ENCODE peak calls at places on chromosomes 2 and 18, in ten cellular contexts. H, M, D, U, L, F, Y, O, N and A are unnamed samples.

GRCh38 chr2:158130832-158131473 is 29.3 kb downstream of the UPP2 start:
- DNase-seq in H (no peak), M (peak), D (no peak), U (no peak), L (no peak), F (no peak), Y (no peak), O (no peak), N (no peak), A (peak)

GRCh38 chr18:7307018-7307417 is 76.1 kb downstream of the LRRC30 start:
- DNase-seq in H (no peak), M (no peak), D (no peak), U (no peak), L (no peak), F (no peak), Y (no peak), O (no peak), N (no peak), A (no peak)

GRCh38 chr2:147636888-147637270 is 207.9 kb upstream of the ACVR2A start:
- DNase-seq in H (no peak), M (no peak), D (no peak), U (no peak), L (no peak), F (no peak), Y (no peak), O (no peak), N (no peak), A (no peak)

GRCh38 chr2:58585233-58585632 is 344.1 kb upstream of the FANCL start:
- DNase-seq in H (no peak), M (no peak), D (no peak), U (no peak), L (no peak), F (no peak), Y (no peak), O (no peak), N (no peak), A (no peak)

GRCh38 chr2:165182029-165182428 is 21.8 kb downstream of the SCN3A start:
- DNase-seq in H (no peak), M (no peak), D (no peak), U (no peak), L (no peak), F (no peak), Y (no peak), O (no peak), N (no peak), A (no peak)

GRCh38 chr2:181616715-181617114 is 40.2 kb downstream of the CERKL start:
- DNase-seq in H (no peak), M (no peak), D (no peak), U (no peak), L (no peak), F (no peak), Y (no peak), O (no peak), N (no peak), A (no peak)

GRCh38 chr2:467101-467500 is 179.2 kb upstream of the ALKAL2 start:
- DNase-seq in H (no peak), M (no peak), D (no peak), U (no peak), L (no peak), F (no peak), Y (no peak), O (no peak), N (no peak), A (no peak)

GRCh38 chr18:8362863-8363262 is 246.4 kb upstream of the RAB12 start:
- DNase-seq in H (no peak), M (no peak), D (no peak), U (no peak), L (no peak), F (no peak), Y (no peak), O (no peak), N (no peak), A (no peak)

GRCh38 chr2:141392517-141393213 is 738.2 kb downstream of the LRP1B start:
- DNase-seq in H (peak), M (no peak), D (no peak), U (no peak), L (no peak), F (peak), Y (no peak), O (no peak), N (no peak), A (no peak)

GRCh38 chr2:194765723-194766122 is 891.3 kb upstream of the SLC39A10 start:
- DNase-seq in H (no peak), M (no peak), D (no peak), U (no peak), L (no peak), F (no peak), Y (no peak), O (no peak), N (no peak), A (no peak)

GRCh38 chr2:108616290-108616689 is 82.0 kb downstream of the LIMS1 start:
- DNase-seq in H (no peak), M (no peak), D (no peak), U (no peak), L (no peak), F (no peak), Y (no peak), O (no peak), N (no peak), A (no peak)

GRCh38 chr2:60234274-60234976 is 319.0 kb downstream of the BCL11A start:
- DNase-seq in H (no peak), M (no peak), D (no peak), U (no peak), L (no peak), F (no peak), Y (no peak), O (no peak), N (no peak), A (no peak)

GRCh38 chr18:22283397-22283796 is 114.0 kb downstream of the GATA6 start:
- DNase-seq in H (peak), M (no peak), D (no peak), U (no peak), L (no peak), F (peak), Y (no peak), O (no peak), N (no peak), A (no peak)

GRCh38 chr2:46413631-46414030 is 65.7 kb upstream of the TMEM247 start:
- DNase-seq in H (no peak), M (no peak), D (no peak), U (no peak), L (no peak), F (no peak), Y (no peak), O (no peak), N (no peak), A (no peak)

GRCh38 chr2:1590611-1591460 is 153.5 kb downstream of the PXDN start:
- DNase-seq in H (no peak), M (no peak), D (peak), U (no peak), L (no peak), F (peak), Y (no peak), O (no peak), N (no peak), A (no peak)

GRCh38 chr2:1588051-1588993 is 156.0 kb downstream of the PXDN start:
- DNase-seq in H (no peak), M (no peak), D (no peak), U (no peak), L (no peak), F (no peak), Y (no peak), O (no peak), N (no peak), A (no peak)

GRCh38 chr2:1586946-1587840 is 157.1 kb downstream of the PXDN start:
- DNase-seq in H (peak), M (no peak), D (no peak), U (no peak), L (no peak), F (no peak), Y (no peak), O (no peak), N (no peak), A (no peak)

GRCh38 chr2:1591461-1591770 is 152.9 kb downstream of the PXDN start:
- DNase-seq in H (peak), M (no peak), D (no peak), U (no peak), L (no peak), F (peak), Y (no peak), O (no peak), N (peak), A (no peak)

DNA sequence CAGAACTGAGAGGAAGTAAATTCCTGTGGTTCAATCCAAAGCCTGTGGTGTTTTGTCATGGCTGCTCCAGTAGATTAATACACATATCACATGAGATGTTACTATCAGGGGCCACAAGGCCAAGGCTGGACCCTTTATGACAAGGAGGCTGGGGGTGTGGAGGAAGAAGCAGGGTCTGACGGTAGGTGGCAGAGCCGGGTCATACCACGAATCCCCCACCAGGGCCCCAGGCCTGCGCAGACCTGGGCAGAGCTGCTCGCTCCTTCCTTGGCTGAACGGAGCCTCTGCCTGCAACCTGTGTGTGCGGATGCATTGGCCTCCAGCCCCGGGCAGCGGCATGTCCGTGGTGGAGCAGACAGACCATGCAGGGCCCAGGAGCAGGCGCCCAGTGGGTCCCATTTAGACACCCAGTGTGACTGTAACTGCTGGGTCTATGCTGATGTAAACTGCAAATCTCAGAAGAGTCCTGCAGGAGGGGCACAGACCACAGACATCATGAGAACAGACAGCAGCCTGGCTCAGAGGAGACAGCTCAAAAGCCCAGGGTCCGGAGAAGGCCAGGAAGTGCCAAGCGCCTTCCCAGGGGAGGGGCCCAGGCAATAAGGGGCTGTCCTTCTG is 155.2 kb downstream of the PXDN start:
- DNase-seq in H (peak), M (no peak), D (no peak), U (no peak), L (no peak), F (no peak), Y (no peak), O (no peak), N (no peak), A (no peak)
- TF ChIP-seq CTCF in H (no peak), M (peak), D (no peak), U (no peak), L (no peak), F (no peak), Y (no peak), O (no peak), N (no peak), A (no peak)

GRCh38 chr2:216151313-216152030 is 42.3 kb downstream of the XRCC5 start:
- DNase-seq in H (no peak), M (no peak), D (no peak), U (no peak), L (no peak), F (peak), Y (no peak), O (no peak), N (no peak), A (no peak)
- TF ChIP-seq CTCF in H (no peak), M (peak), D (no peak), U (no peak), L (peak), F (no peak), Y (no peak), O (no peak), N (peak), A (no peak)

GRCh38 chr2:74538881-74539339 is 9.2 kb downstream of the HTRA2 start:
- DNase-seq in H (no peak), M (no peak), D (no peak), U (no peak), L (no peak), F (no peak), Y (no peak), O (no peak), N (no peak), A (no peak)

GRCh38 chr2:74534411-74534810 is 4.7 kb downstream of the HTRA2 start:
- DNase-seq in H (no peak), M (no peak), D (no peak), U (no peak), L (no peak), F (no peak), Y (no peak), O (no peak), N (no peak), A (no peak)

GRCh38 chr2:74535440-74535965 is 5.8 kb downstream of the HTRA2 start:
- DNase-seq in H (no peak), M (no peak), D (no peak), U (no peak), L (no peak), F (no peak), Y (no peak), O (no peak), N (no peak), A (no peak)

GRCh38 chr2:74537140-74537539 is 7.4 kb downstream of the HTRA2 start:
- DNase-seq in H (no peak), M (no peak), D (no peak), U (no peak), L (no peak), F (peak), Y (no peak), O (no peak), N (no peak), A (no peak)

GRCh38 chr2:74536166-74536950 is 6.6 kb downstream of the HTRA2 start:
- DNase-seq in H (no peak), M (no peak), D (no peak), U (no peak), L (no peak), F (no peak), Y (no peak), O (no peak), N (no peak), A (no peak)
- TF ChIP-seq CTCF in H (no peak), M (no peak), D (no peak), U (no peak), L (no peak), F (no peak), Y (no peak), O (no peak), N (no peak), A (no peak)

DNA sequence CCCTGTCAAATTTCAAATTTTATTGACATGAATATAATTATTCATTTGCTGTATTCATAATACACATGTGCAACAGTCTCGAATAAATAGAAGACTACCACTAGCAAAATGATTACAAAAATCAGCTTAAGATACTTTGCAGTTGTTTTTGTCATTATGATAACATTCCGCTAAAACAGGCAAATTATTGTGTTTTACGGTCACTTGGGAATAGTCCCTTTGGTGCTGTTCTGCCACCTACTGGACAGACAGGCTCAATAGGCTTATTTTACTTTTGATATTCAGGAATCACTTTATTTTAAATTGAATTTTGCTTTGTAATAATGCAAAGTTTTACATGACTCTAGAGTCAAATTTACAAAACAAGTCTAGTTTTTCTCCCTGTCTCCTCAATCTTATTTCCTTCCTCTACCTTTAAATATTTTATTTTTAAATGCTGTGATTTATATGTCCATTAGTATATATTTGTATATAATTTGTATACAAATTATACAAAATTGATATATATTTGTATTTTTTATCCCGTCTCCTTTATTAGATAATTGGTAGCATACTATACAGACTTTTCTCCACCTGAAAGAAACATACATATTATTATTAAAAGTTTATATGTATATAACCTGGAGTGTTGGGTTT is 456.3 kb downstream of the DLGAP1 start:
- DNase-seq in H (peak), M (no peak), D (no peak), U (peak), L (no peak), F (peak), Y (peak), O (no peak), N (no peak), A (peak)
- TF ChIP-seq CTCF in H (peak), M (peak), D (peak), U (peak), L (peak), F (peak), Y (peak), O (peak), N (peak), A (peak)

GRCh38 chr2:211939177-211939576 is 599.4 kb downstream of the ERBB4 start:
- DNase-seq in H (no peak), M (no peak), D (no peak), U (no peak), L (no peak), F (no peak), Y (no peak), O (no peak), N (no peak), A (no peak)
- TF ChIP-seq CTCF in H (no peak), M (no peak), D (no peak), U (no peak), L (no peak), F (no peak), Y (no peak), O (no peak), N (no peak), A (no peak)

DNA sequence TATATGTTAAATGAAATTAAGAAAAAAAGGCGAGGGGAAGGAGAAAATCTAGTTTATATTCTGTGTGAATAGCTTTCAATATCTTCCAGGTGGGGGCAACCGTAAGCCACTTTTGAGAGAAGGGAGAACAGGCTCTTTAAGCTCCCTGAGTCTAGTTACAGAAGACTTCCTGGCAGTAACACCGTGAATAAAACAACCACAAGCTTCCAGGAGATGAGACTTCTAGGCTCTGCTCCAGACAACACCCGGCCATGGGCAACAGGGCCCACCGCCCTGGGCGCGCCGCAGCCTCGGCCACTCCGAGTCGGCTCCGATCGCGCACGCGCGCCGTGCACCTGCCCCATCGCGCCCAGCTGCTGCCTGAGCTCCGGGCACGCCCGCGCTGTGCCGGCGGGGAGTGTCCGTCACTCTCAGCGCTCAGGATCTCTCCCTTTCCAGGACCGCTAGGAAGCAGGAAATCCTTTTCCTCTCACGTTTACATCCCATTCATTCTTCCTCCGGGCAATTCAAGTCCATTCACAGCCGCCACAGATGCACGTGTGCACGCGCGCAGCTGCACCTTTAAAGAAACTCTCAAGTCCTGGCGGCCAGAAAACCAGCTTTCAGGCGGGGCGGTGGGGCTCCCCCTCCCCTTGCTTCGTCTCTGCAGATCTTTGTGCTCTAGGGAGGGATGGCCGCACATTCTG is 19.4 kb upstream of the PAX3 start:
- DNase-seq in H (peak), M (peak), D (peak), U (peak), L (no peak), F (peak), Y (peak), O (peak), N (peak), A (peak)
- TF ChIP-seq CTCF in H (peak), M (peak), D (no peak), U (no peak), L (peak), F (peak), Y (peak), O (peak), N (peak), A (peak)

GRCh38 chr2:235639387-235639786 is 145.5 kb downstream of the AGAP1 start:
- DNase-seq in H (peak), M (no peak), D (no peak), U (no peak), L (peak), F (peak), Y (no peak), O (no peak), N (peak), A (peak)

GRCh38 chr2:235639885-235640284 is 146.0 kb downstream of the AGAP1 start:
- DNase-seq in H (no peak), M (no peak), D (no peak), U (no peak), L (no peak), F (no peak), Y (no peak), O (no peak), N (no peak), A (no peak)

GRCh38 chr2:235636471-235637005 is 142.7 kb downstream of the AGAP1 start:
- DNase-seq in H (no peak), M (no peak), D (no peak), U (no peak), L (no peak), F (no peak), Y (no peak), O (no peak), N (no peak), A (no peak)

GRCh38 chr2:235637906-235638305 is 144.1 kb downstream of the AGAP1 start:
- DNase-seq in H (no peak), M (no peak), D (no peak), U (no peak), L (no peak), F (no peak), Y (no peak), O (no peak), N (no peak), A (no peak)

GRCh38 chr2:235638541-235639192 is 144.8 kb downstream of the AGAP1 start:
- DNase-seq in H (no peak), M (no peak), D (no peak), U (peak), L (no peak), F (no peak), Y (no peak), O (no peak), N (no peak), A (no peak)
- TF ChIP-seq CTCF in H (peak), M (no peak), D (no peak), U (no peak), L (no peak), F (no peak), Y (no peak), O (no peak), N (peak), A (no peak)